ENCODE peak calls at places on chromosomes 1 and 21, in six cellular contexts. W is GM12878, J is HepG2, H is GM12892, F is H1, I is K562. G is an unnamed sample.

GRCh38 chr21:25375675-25376074 is 231.6 kb downstream of the MRPL39 start:
- DNase-seq in W (no peak), J (no peak), H (no peak), F (no peak), I (no peak), G (no peak)

GRCh38 chr1:58528518-58528917 is 18.0 kb downstream of the OMA1 start:
- DNase-seq in W (no peak), J (no peak), H (no peak), F (no peak), I (no peak), G (no peak)

GRCh38 chr21:41090981-41091380 is 77.0 kb upstream of the BACE2 start:
- DNase-seq in W (no peak), J (no peak), H (no peak), F (no peak), I (no peak), G (no peak)

GRCh38 chr1:41361495-41362356 is 492 bp downstream of the FOXO6 start:
- DNase-seq in W (no peak), J (no peak), H (peak), F (no peak), I (no peak), G (no peak)

GRCh38 chr1:17258116-17258757 is 9.3 kb downstream of the PADI3 start:
- DNase-seq in W (no peak), J (no peak), H (no peak), F (no peak), I (no peak), G (no peak)

GRCh38 chr1:61284226-61284854 is 202.0 kb downstream of the NFIA start:
- DNase-seq in W (no peak), J (no peak), H (no peak), F (peak), I (no peak), G (no peak)

GRCh38 chr21:20739421-20739820 is 258.8 kb upstream of the NCAM2 start:
- DNase-seq in W (no peak), J (no peak), H (no peak), F (no peak), I (peak), G (no peak)

GRCh38 chr1:195325181-195325580 is 1283.1 kb downstream of the KCNT2 start:
- DNase-seq in W (no peak), J (no peak), H (no peak), F (no peak), I (no peak), G (no peak)

GRCh38 chr1:43890815-43891214 is 42.8 kb upstream of the ARTN start:
- DNase-seq in W (no peak), J (no peak), H (no peak), F (no peak), I (no peak), G (no peak)

GRCh38 chr1:156154317-156154749 is 948 bp downstream of the SEMA4A start:
- DNase-seq in W (peak), J (no peak), H (peak), F (no peak), I (no peak), G (peak)
- TF ChIP-seq POLR2AphosphoS5 in W (peak), J (no peak), H (peak), F (no peak), I (no peak), G (no peak)

DNA sequence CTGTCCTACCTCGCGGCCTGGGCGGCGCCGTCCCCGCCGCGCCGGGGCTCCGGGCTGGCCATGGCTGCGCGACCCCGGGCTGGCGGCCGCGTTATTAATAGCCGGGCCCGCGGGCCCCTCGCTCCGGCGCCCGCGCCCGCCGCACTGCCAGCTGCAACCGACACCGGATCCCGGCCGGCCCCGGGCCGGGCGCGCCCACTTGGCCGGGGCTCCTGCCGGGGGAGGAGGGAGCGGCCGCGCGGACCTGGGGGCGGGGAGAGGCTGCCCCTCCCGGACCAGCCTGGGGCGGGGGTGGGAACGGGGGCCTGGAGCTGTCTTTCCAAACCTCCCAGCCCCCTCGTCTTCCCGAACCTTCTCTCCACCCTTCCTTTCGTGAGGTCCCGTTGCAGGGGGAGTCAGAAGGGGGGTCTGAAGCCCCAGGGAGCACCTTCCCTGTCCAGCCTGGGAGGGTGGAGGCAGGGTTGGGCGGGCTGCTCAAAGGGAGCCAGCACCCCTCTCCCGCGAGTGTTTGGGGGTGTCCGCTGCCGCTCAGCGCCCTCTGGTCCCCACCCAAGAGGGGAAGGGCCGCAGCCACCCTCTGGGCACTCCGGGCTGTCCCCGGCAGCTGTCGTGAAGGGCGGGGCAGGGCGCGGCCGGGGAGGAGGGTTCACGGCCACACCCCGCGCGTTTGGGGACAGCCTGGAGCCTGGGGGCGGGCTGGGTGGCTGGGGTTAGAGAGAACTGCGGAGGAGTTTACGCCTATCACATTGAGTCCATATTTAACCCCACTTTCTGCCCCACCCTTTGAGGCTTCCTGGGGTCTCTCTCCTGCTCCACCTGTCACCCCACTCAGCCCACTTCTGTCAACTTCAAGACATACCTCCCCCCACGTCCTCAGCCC is at the start of gene SYNC:
- DNase-seq in W (no peak), J (no peak), H (peak), F (no peak), I (peak), G (peak)
- TF ChIP-seq TAF1 in W (no peak), J (no peak), H (no peak), F (no peak), I (no peak), G (no peak)

GRCh38 chr21:29194342-29194741 is 63.9 kb downstream of the MAP3K7CL start:
- DNase-seq in W (no peak), J (peak), H (no peak), F (no peak), I (no peak), G (no peak)

GRCh38 chr21:29193907-29194306 is 63.5 kb downstream of the MAP3K7CL start:
- DNase-seq in W (no peak), J (peak), H (no peak), F (no peak), I (no peak), G (no peak)

GRCh38 chr21:29196021-29196663 is 65.7 kb downstream of the MAP3K7CL start:
- DNase-seq in W (peak), J (peak), H (peak), F (peak), I (peak), G (peak)

GRCh38 chr21:29194847-29195246 is 64.4 kb downstream of the MAP3K7CL start:
- DNase-seq in W (no peak), J (peak), H (no peak), F (no peak), I (no peak), G (no peak)

DNA sequence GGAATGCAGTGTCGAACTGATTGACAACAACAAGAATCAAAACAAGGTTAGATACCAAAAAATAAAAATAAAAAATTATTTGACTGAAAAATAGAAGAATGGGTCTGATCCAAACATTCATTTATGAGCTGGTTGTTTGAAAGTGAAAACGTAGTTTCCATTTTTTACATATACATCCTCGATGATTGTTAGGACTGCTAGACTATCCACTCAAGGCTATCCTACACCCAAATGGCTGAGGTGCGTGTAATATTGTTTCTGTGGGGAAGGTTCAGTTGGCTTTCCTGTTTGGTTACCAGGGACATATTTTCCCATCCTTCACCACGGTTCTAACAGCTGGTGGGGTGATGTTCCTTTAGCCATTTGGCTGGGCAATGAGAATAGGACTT is 66.2 kb downstream of the MAP3K7CL start:
- DNase-seq in W (no peak), J (no peak), H (no peak), F (no peak), I (no peak), G (no peak)
- TF ChIP-seq POLR2A in W (no peak), J (no peak), H (no peak), F (no peak), I (no peak), G (no peak)

DNA sequence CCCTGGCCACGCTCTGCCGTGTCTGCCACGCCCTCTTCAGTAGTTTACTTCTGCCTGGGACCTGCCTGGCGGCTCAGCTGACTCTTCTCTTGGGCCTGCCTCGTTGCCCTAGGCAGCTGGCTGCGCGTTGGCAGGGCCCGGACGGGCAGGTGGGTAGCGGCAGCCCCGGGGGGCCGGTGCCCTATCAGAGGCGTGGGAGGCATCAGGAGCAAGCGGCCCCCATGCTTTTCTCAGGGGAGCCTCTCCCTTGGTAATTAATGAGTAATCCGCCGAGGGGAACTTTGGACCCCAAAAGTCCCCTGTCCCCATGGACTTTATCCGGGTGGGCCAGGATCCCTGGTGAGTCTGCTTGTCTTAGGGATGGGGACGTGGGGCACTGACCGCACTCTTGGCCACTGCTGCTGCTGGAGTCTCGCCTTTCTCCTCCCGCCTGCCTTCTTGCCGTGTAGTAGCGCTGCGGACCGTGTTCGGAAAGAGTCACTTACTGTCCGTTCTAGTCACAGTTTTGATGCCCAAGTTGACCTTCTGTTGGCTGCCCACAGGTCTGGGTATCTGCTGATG is 22.7 kb downstream of the SKI start:
- DNase-seq in W (no peak), J (peak), H (no peak), F (no peak), I (no peak), G (no peak)
- TF ChIP-seq POLR2AphosphoS5 in W (no peak), J (peak), H (no peak), F (no peak), I (no peak), G (no peak)

GRCh38 chr1:156338180-156338973 is at the start of the genes CCT3 and TSACC:
- DNase-seq in W (peak), J (peak), H (peak), F (peak), I (peak), G (peak)

GRCh38 chr1:156336242-156336641 is 1.9 kb downstream of the CCT3 start:
- DNase-seq in W (no peak), J (no peak), H (no peak), F (no peak), I (peak), G (no peak)

GRCh38 chr1:156337888-156338179 is 258 bp downstream of the CCT3 start:
- DNase-seq in W (no peak), J (no peak), H (no peak), F (no peak), I (no peak), G (no peak)

GRCh38 chr1:156342556-156342955 is 4.2 kb downstream of the TSACC start:
- DNase-seq in W (no peak), J (no peak), H (no peak), F (no peak), I (no peak), G (no peak)

GRCh38 chr1:156337052-156337887 is 822 bp downstream of the CCT3 start:
- DNase-seq in W (no peak), J (no peak), H (no peak), F (no peak), I (no peak), G (no peak)
- TF ChIP-seq TAF1 in W (no peak), J (no peak), H (no peak), F (no peak), I (no peak), G (no peak)

GRCh38 chr1:204130178-204130577 is 21.7 kb downstream of the ETNK2 start:
- DNase-seq in W (no peak), J (no peak), H (no peak), F (no peak), I (no peak), G (no peak)
- TF ChIP-seq POLR2A in W (no peak), J (no peak), H (no peak), F (no peak), I (no peak), G (no peak)

DNA sequence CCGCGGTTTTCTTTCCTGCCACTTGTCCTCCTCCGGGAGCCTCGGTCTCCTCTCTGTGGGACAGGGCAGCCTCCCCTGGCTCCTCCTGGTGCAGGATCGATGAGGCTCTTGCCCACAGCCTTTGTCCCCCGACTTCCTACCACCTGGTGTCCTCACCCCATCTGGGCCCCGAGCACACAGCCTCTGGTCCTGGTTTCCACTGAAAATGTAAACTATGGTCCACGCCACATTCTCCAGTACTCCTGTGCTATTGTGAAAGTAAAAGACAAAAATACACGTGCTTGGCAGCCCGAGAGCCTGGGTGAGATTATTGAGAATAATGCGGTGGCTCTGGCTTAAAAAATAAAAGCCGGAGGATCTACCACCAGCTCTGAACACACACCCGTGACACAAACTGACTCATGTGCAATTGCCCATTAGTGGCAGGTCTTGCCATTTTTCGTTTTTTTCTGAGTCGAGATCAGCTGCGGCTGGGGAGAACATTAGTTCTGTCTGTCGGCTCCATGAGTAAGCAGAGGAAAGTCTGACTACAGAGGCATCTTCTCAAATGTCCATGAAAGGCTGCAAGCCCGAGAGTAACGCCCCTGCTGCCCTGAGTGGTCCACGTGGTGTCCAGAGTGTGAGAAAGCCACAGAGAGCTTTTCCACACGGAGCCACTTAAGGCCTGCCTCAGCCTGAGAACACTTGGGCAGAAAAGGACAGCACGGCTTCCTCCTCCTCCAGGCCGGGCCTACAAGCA is 5.7 kb upstream of the COL6A2 start:
- DNase-seq in W (no peak), J (no peak), H (no peak), F (no peak), I (no peak), G (peak)
- TF ChIP-seq POLR2AphosphoS5 in W (no peak), J (no peak), H (no peak), F (no peak), I (no peak), G (no peak)

GRCh38 chr1:232290570-232290969 is 339.4 kb downstream of the SIPA1L2 start:
- DNase-seq in W (no peak), J (no peak), H (no peak), F (no peak), I (no peak), G (no peak)

GRCh38 chr1:232291681-232292080 is 338.3 kb downstream of the SIPA1L2 start:
- DNase-seq in W (no peak), J (no peak), H (no peak), F (no peak), I (no peak), G (no peak)

GRCh38 chr1:232292818-232293217 is 337.1 kb downstream of the SIPA1L2 start:
- DNase-seq in W (no peak), J (no peak), H (no peak), F (no peak), I (no peak), G (no peak)

GRCh38 chr1:232292246-232292645 is 337.7 kb downstream of the SIPA1L2 start:
- DNase-seq in W (no peak), J (no peak), H (no peak), F (no peak), I (no peak), G (no peak)

DNA sequence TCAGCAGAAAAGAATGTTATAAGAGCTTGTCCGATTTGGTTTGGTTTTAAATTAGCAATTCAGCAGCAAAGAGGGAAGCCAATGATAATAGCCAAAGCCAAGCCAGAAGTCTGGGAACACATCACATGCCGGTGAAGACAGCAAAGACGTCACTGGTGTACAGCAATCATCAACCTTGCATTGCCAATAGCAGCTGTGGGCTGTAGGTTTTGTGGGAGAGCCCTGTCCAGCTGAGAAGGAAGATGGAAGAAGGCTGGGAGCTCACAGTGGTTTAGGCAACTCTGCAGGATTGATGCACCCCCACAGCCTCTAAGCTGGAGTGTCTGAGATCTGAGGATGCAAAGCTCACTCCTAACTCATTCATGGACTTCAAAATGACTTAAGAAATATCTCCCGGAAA is 338.7 kb downstream of the SIPA1L2 start:
- DNase-seq in W (no peak), J (no peak), H (no peak), F (no peak), I (no peak), G (no peak)
- TF ChIP-seq TAF1 in W (no peak), J (no peak), H (no peak), F (no peak), I (no peak), G (no peak)

DNA sequence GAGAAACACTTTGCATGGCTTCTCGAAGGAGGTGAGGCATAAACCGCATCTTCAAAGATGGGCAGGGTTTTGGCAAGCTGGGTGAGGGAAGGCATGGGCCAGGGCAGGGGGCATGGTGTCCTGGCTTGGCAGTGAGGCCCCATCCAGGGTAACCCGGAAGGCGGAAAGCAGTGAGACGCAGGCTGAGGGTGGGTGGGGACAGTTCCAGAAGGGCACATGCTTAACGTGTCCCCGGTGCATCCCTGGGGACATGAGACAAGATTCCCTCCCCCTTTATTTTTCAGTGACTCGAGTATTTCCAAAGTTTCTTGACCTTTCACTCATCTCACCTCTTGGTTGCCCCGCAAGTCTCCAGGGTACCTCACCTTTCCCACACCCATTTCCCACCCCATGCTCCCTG is 122.8 kb upstream of the SLC25A33 start:
- DNase-seq in W (no peak), J (no peak), H (no peak), F (no peak), I (no peak), G (no peak)
- TF ChIP-seq POLR2A in W (no peak), J (no peak), H (no peak), F (no peak), I (no peak), G (no peak)